ENCODE peak calls at places on chromosomes 13 and 19, in ten cellular contexts. I is adrenal gland, H is IMR-90, N is tibial nerve, T is gastrocnemius medialis, Y is ovary, D is body of pancreas, X is stomach, J is esophagus muscularis mucosa, P is K562. R is an unnamed sample. For H3K4me1, the result is how much of the 10 kb centered on the place peaks cover.

GRCh38 chr19:17718988-17719711 is at the start of gene MAP1S:
- DNase-seq in Y (peak), P (peak), J (no peak), X (peak), I (peak), H (peak), T (peak), N (no peak), D (peak), R (peak)

GRCh38 chr13:26420282-26420960 is 137.1 kb upstream of the WASF3 start:
- DNase-seq in P (no peak), Y (no peak), J (no peak), D (no peak), T (no peak), X (no peak), N (no peak), H (peak), I (no peak), R (no peak)

GRCh38 chr19:50708179-50708879 is 11.3 kb downstream of the SHANK1 start:
- DNase-seq in J (no peak), X (no peak), Y (no peak), H (peak), T (no peak), P (no peak), N (no peak), I (no peak), D (no peak), R (no peak)

GRCh38 chr19:33438016-33438671 is 64.6 kb downstream of the CEBPG start:
- DNase-seq in P (no peak), D (no peak), N (no peak), J (no peak), Y (peak), H (peak), I (no peak), X (no peak), T (peak), R (no peak)

GRCh38 chr19:34967551-34967950 is 3.5 kb upstream of the ZNF792 start:
- DNase-seq in Y (no peak), I (no peak), D (no peak), H (no peak), J (peak), T (no peak), P (no peak), N (no peak), X (no peak), R (no peak)

GRCh38 chr13:96822900-96823299 is 171.4 kb downstream of the OXGR1 start:
- DNase-seq in Y (no peak), D (peak), X (peak), H (no peak), P (peak), I (peak), J (no peak), T (peak), N (no peak), R (no peak)

GRCh38 chr19:7942981-7943443 is 454 bp downstream of the TIMM44 start:
- DNase-seq in N (no peak), X (no peak), P (peak), I (no peak), H (no peak), D (no peak), Y (no peak), J (no peak), T (no peak), R (no peak)

GRCh38 chr19:12364391-12365093 is 941 bp downstream of the ZNF442 start:
- DNase-seq in Y (peak), D (peak), P (peak), N (no peak), T (peak), X (no peak), H (peak), J (no peak), I (peak), R (peak)

GRCh38 chr13:106507560-106508274 is 27.7 kb downstream of the EFNB2 start:
- DNase-seq in X (no peak), Y (no peak), T (no peak), P (no peak), H (peak), I (no peak), D (no peak), N (no peak), J (no peak), R (no peak)

GRCh38 chr13:52195052-52195837 is 35.8 kb upstream of the NEK3 start:
- DNase-seq in T (peak), I (peak), N (peak), D (peak), J (peak), P (no peak), X (peak), Y (peak), H (peak), R (peak)

GRCh38 chr13:80083516-80084085 is 257.3 kb downstream of the SPRY2 start:
- DNase-seq in D (no peak), X (no peak), I (no peak), P (no peak), T (no peak), Y (no peak), J (no peak), N (no peak), H (peak), R (no peak)
- H3K4me1 ChIP-seq in D (under half), X (under half), I (under half), P (under half), T (under half), Y (under half), J (under half), N (under half), H (under half), R (under half)

GRCh38 chr13:28479005-28479404 is 15.9 kb downstream of the FLT1 start:
- DNase-seq in H (no peak), X (no peak), D (no peak), Y (no peak), J (no peak), P (no peak), T (no peak), N (no peak), I (no peak), R (no peak)

GRCh38 chr13:28486144-28486543 is 8.8 kb downstream of the FLT1 start:
- DNase-seq in N (no peak), X (no peak), I (no peak), H (no peak), J (peak), D (no peak), P (no peak), T (no peak), Y (no peak), R (no peak)

GRCh38 chr13:28485551-28485950 is 9.4 kb downstream of the FLT1 start:
- DNase-seq in D (no peak), P (no peak), J (peak), I (no peak), Y (no peak), N (no peak), H (no peak), X (no peak), T (no peak), R (no peak)

GRCh38 chr13:28485097-28485496 is 9.8 kb downstream of the FLT1 start:
- DNase-seq in J (no peak), I (no peak), X (no peak), Y (no peak), D (no peak), N (no peak), H (no peak), T (no peak), P (no peak), R (no peak)

GRCh38 chr13:28483313-28483931 is 11.5 kb downstream of the FLT1 start:
- DNase-seq in T (no peak), P (no peak), D (no peak), J (no peak), H (no peak), I (no peak), X (no peak), N (no peak), Y (no peak), R (no peak)
- TF ChIP-seq CTCF in T (no peak), P (peak), D (no peak), J (no peak), H (no peak), I (no peak), X (no peak), N (no peak), Y (no peak), R (no peak)

DNA sequence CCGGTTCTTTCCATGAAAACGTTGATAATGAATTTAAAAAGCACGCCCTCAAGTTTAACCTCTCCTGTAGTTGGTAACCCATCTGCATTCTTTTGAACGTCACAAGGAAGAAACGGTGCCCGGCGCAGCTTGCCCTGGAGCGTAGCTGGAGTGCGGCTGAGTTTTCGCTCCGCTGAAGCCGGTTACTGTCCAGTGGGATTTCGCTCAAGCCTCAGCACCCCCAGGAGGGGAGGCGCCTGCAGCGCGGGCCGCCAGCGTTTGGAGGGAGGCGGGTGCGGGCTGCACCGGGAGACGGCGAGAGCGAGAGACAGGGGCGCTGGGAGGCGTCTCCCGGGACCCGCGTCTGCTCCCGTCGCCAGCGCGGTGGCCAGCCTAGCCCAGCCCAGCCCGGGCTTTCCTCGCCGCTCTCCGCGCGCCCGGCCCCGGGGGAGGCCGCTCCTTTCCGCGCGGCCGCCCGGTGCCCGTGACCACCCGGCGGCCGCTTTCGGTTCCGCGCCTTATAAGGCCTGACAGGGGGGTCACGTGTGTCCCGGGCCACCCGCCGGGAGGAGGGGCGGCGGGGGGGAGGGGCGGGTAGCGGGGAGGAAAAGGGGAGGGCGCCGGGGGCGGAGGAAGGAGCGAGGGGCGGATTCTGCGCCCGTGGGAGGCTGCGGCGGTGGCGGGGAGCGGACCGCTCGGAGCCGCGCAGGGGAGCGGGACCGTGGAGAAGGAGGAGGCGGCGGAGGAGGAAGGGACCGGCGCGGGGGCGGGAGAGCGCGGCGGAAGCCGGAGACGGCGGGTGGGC is 8.3 kb upstream of the DGKH start:
- DNase-seq in D (peak), N (peak), T (peak), X (peak), I (peak), J (peak), H (peak), P (peak), Y (peak), R (peak)
- TF ChIP-seq POLR2A in D (peak), N (peak), T (peak), X (no peak), I (peak), J (peak), H (peak), P (peak), Y (peak), R (peak)

GRCh38 chr13:99722419-99722818 is 221.1 kb downstream of the TM9SF2 start:
- DNase-seq in Y (no peak), N (no peak), H (no peak), J (no peak), T (no peak), P (no peak), D (no peak), I (no peak), X (no peak), R (no peak)
- H3K4me1 ChIP-seq in Y (under half), N (under half), H (under half), J (under half), T (under half), P (under half), D (under half), I (under half), X (under half), R (under half)